ENCODE peak calls at places on chromosomes 4 and X, in ten cellular contexts. W, C, P, I, O, D, L, T, A and Z are unnamed samples.

GRCh38 chr4:187302456-187302855 is 578.8 kb upstream of the FAT1 start:
- DNase-seq in P (no peak), O (no peak), C (no peak), D (no peak), L (no peak), T (no peak), I (no peak), W (no peak), A (no peak), Z (no peak)

GRCh38 chr4:168177546-168178149 is 85.3 kb downstream of the ANXA10 start:
- DNase-seq in L (no peak), T (no peak), I (no peak), A (no peak), D (no peak), P (no peak), W (no peak), C (no peak), O (no peak), Z (no peak)

GRCh38 chrX:12975999-12976558 is 1.2 kb downstream of the TMSB4X start:
- DNase-seq in I (peak; percentile 35), C (peak; percentile 80), T (peak; percentile 72), O (peak; percentile 70), W (peak; percentile 37), P (peak; percentile 62), D (peak; percentile 16), L (peak; percentile 52), A (no peak), Z (no peak)

GRCh38 chr4:165720411-165721082 is 152.5 kb upstream of the TLL1 start:
- DNase-seq in D (no peak), I (no peak), C (no peak), O (no peak), A (no peak), W (no peak), P (no peak), L (no peak), T (no peak), Z (no peak)

GRCh38 chrX:124238268-124238667 is 94.2 kb upstream of the TEX13D start:
- DNase-seq in L (no peak), O (no peak), W (no peak), T (no peak), P (no peak), C (no peak), D (no peak), I (no peak), A (no peak), Z (no peak)

GRCh38 chr4:119498520-119498919 is 130.1 kb downstream of the PDE5A start:
- DNase-seq in D (peak; percentile 43), O (no peak), I (peak; percentile 15), P (no peak), C (no peak), A (peak; percentile 72), L (peak; percentile 5), W (peak; percentile 25), T (no peak), Z (no peak)

GRCh38 chrX:23784487-23785301 is 1.7 kb downstream of the SAT1 start:
- DNase-seq in C (no peak), O (peak; percentile 64), W (no peak), D (peak; percentile 20), T (no peak), I (no peak), A (no peak), L (no peak), P (peak; percentile 57), Z (no peak)

GRCh38 chr4:151921811-151922210 is 161.0 kb upstream of the GATB start:
- DNase-seq in C (no peak), W (no peak), L (no peak), D (no peak), I (no peak), T (no peak), A (no peak), O (no peak), P (peak; percentile 30), Z (peak; percentile 53)

GRCh38 chrX:149365061-149365460 is 140.0 kb downstream of the IDS start:
- DNase-seq in W (no peak), P (no peak), C (no peak), D (no peak), I (no peak), T (no peak), L (peak; percentile 14), O (no peak), A (no peak), Z (no peak)

GRCh38 chr4:177761692-177762091 is 319.5 kb upstream of the AGA start:
- DNase-seq in A (no peak), P (no peak), D (no peak), C (no peak), W (no peak), T (no peak), I (no peak), L (no peak), O (no peak), Z (no peak)

GRCh38 chr4:150598906-150599305 is 17.0 kb downstream of the MAB21L2 start:
- DNase-seq in I (no peak), C (no peak), W (no peak), O (no peak), P (no peak), L (no peak), A (no peak), D (no peak), T (no peak), Z (no peak)

GRCh38 chrX:153944140-153944799 is at the start of gene RENBP:
- DNase-seq in I (peak; percentile 63), P (no peak), C (peak; percentile 76), T (no peak), W (peak; percentile 61), D (no peak), O (no peak), L (peak; percentile 68), A (no peak), Z (no peak)

GRCh38 chr4:82584921-82585320 is 23.1 kb upstream of the TMEM150C start:
- DNase-seq in P (no peak), O (no peak), C (no peak), D (no peak), T (no peak), L (peak; percentile 83), W (no peak), A (no peak), I (no peak), Z (no peak)

GRCh38 chrX:68999351-68999750 is 165.9 kb downstream of the PJA1 start:
- DNase-seq in P (peak; percentile 78), W (no peak), C (no peak), T (peak; percentile 14), I (no peak), A (no peak), L (no peak), D (no peak), O (peak; percentile 10), Z (peak; percentile 79)

GRCh38 chr4:13476915-13477314 is 7.2 kb downstream of the RAB28 start:
- DNase-seq in A (no peak), I (no peak), D (peak; percentile 57), C (no peak), P (no peak), W (no peak), L (no peak), O (no peak), T (no peak), Z (peak; percentile 16)

GRCh38 chr4:30718889-30719252 is 1.3 kb upstream of the PCDH7 start:
- DNase-seq in O (no peak), C (peak; percentile 52), D (peak; percentile 27), L (peak; percentile 67), W (no peak), A (no peak), T (no peak), P (peak; percentile 20), I (peak; percentile 7), Z (no peak)

GRCh38 chrX:129961180-129962083 is 21.0 kb upstream of the BCORL1 start:
- DNase-seq in C (peak; percentile 83), P (no peak), T (peak; percentile 76), I (peak; percentile 51), W (peak; percentile 44), A (no peak), L (peak; percentile 81), D (peak; percentile 10), O (peak; percentile 52), Z (no peak)

GRCh38 chrX:49230500-49231232 is 2.5 kb downstream of the CACNA1F start:
- DNase-seq in D (no peak), O (no peak), P (peak; percentile 42), W (peak; percentile 64), C (peak; percentile 72), L (peak; percentile 81), A (no peak), T (no peak), I (peak; percentile 79), Z (no peak)

GRCh38 chr4:113845138-113845537 is 83.6 kb upstream of the CAMK2D start:
- DNase-seq in T (no peak), P (no peak), I (no peak), L (no peak), O (no peak), W (no peak), C (no peak), D (no peak), A (no peak), Z (no peak)
- H3K27ac ChIP-seq in T (no peak overlapping the region), P (no peak overlapping the region), I (no peak overlapping the region), L (no peak overlapping the region), O (no peak overlapping the region), W (no peak overlapping the region), C (no peak overlapping the region), D (no peak overlapping the region), A (no peak overlapping the region), Z (no peak overlapping the region)

DNA sequence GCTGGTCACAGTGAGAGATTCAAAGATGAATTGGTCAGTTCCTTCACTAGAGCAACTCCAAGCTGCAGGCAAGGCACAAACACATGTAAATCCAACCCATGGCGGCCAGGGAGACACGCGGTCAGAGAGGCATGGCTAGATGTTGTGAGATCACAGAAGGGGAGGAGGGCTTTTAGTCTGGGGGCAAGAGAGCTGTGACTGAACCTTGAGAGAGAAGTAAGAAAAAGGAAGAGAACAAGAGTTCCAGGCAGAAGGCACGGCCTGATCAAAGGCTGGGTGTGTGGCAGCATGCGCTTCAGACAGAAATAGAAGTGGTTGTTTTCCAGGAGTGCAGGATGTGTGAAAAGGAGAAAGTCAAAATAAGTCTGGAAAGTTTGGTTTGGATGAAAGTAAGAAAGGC is 15.9 kb downstream of the CCDC149 start:
- DNase-seq in P (no peak), A (no peak), I (no peak), O (no peak), L (no peak), W (no peak), D (no peak), C (no peak), T (no peak), Z (no peak)
- H3K27ac ChIP-seq in P (no peak overlapping the region), A (no peak overlapping the region), I (no peak overlapping the region), O (no peak overlapping the region), L (no peak overlapping the region), W (no peak overlapping the region), D (no peak overlapping the region), C (no peak overlapping the region), T (no peak overlapping the region), Z (no peak overlapping the region)

DNA sequence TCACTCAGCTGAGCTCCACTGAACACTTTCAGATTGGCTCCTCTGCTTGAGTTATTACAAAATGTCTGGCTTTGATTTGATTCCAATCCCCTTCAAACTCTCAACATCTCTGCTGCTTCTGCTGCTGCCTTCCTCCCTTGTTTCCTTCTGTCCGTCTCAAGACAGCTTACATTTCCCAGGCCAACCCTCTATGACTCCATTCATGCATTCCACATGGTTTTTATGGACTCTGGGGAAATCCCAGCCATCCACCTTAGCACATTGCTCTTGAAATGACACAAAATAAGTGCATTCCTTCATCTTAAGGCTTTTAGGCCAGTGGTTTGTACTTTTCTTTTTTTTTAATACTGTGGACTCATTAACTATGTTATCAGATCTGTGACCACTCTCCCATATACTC is 68.5 kb upstream of the TMEM164 start:
- DNase-seq in P (no peak), W (no peak), L (no peak), T (no peak), D (no peak), C (no peak), I (no peak), A (no peak), O (no peak), Z (no peak)
- H3K27ac ChIP-seq in P (no peak overlapping the region), W (no peak overlapping the region), L (no peak overlapping the region), T (no peak overlapping the region), D (no peak overlapping the region), C (no peak overlapping the region), I (no peak overlapping the region), A (no peak overlapping the region), O (no peak overlapping the region), Z (no peak overlapping the region)

GRCh38 chr4:7756071-7756470 is 183.6 kb downstream of the AFAP1 start:
- DNase-seq in T (no peak), P (no peak), C (no peak), A (no peak), I (peak; percentile 6), L (no peak), W (no peak), D (no peak), O (no peak), Z (no peak)
- H3K27ac ChIP-seq in T (no peak overlapping the region), P (no peak overlapping the region), C (no peak overlapping the region), A (no peak overlapping the region), I (no peak overlapping the region), L (no peak overlapping the region), W (no peak overlapping the region), D (no peak overlapping the region), O (no peak overlapping the region), Z (no peak overlapping the region)